ENCODE peak calls at places on chromosomes 3 and 15, in six cellular contexts. T is endodermal cell, O is pancreas, E is tibial artery, N is breast epithelium, G is neural progenitor cell. H is an unnamed sample.

GRCh38 chr3:28239108-28239507 is 2.3 kb upstream of the CMC1 start:
- DNase-seq in T (peak; percentile 59), O (no peak), E (no peak), N (no peak), G (no peak), H (no peak)

GRCh38 chr3:143016321-143016972 is 15.1 kb downstream of the U2SURP start:
- DNase-seq in T (no peak), O (no peak), E (no peak), N (no peak), G (no peak), H (no peak)

GRCh38 chr15:70160803-70161565 is 63.3 kb upstream of the TLE3 start:
- DNase-seq in T (peak; percentile 42), O (no peak), E (peak; percentile 89), N (peak; percentile 30), G (no peak), H (no peak)

GRCh38 chr3:49813497-49814174 is at the start of gene UBA7:
- DNase-seq in T (no peak), O (peak; percentile 64), E (peak; percentile 75), N (no peak), G (no peak), H (no peak)

GRCh38 chr3:17115186-17115585 is 230.4 kb downstream of the PLCL2 start:
- DNase-seq in T (no peak), O (no peak), E (no peak), N (no peak), G (no peak), H (no peak)

GRCh38 chr3:43765417-43766030 is 74.8 kb downstream of the ABHD5 start:
- DNase-seq in T (no peak), O (no peak), E (no peak), N (no peak), G (no peak), H (no peak)

GRCh38 chr3:14902719-14903118 is 44.7 kb upstream of the NR2C2 start:
- DNase-seq in T (no peak), O (no peak), E (no peak), N (no peak), G (no peak), H (no peak)

GRCh38 chr3:149703474-149703873 is 45.6 kb upstream of the WWTR1 start:
- DNase-seq in T (no peak), O (no peak), E (no peak), N (no peak), G (no peak), H (no peak)

GRCh38 chr3:126110431-126111125 is 26.7 kb upstream of the SLC41A3 start:
- DNase-seq in T (peak; percentile 17), O (no peak), E (peak; percentile 58), N (no peak), G (no peak), H (no peak)

GRCh38 chr3:176661432-176661964 is 535.8 kb downstream of the TBL1XR1 start:
- DNase-seq in T (no peak), O (no peak), E (no peak), N (no peak), G (no peak), H (no peak)

GRCh38 chr3:108118038-108118727 is 27.4 kb upstream of the CD47 start:
- DNase-seq in T (no peak), O (no peak), E (no peak), N (no peak), G (no peak), H (no peak)

GRCh38 chr3:40505599-40506462 is at the start of gene ZNF620:
- DNase-seq in T (peak; percentile 96), O (peak; percentile 94), E (peak; percentile 90), N (peak; percentile 69), G (peak; percentile 90), H (peak; percentile 93)

GRCh38 chr3:170511371-170511770 is 74.5 kb downstream of the SLC7A14 start:
- DNase-seq in T (no peak), O (no peak), E (no peak), N (no peak), G (no peak), H (no peak)

GRCh38 chr3:191094057-191094456 is 105.0 kb upstream of the OSTN start:
- DNase-seq in T (no peak), O (no peak), E (no peak), N (no peak), G (no peak), H (no peak)

GRCh38 chr15:23569513-23569912 is 4.0 kb downstream of the MKRN3 start:
- DNase-seq in T (no peak), O (no peak), E (no peak), N (no peak), G (no peak), H (no peak)

GRCh38 chr3:81585937-81586336 is 175.5 kb downstream of the GBE1 start:
- DNase-seq in T (no peak), O (no peak), E (no peak), N (no peak), G (no peak), H (no peak)

GRCh38 chr3:101849714-101850326 is 506 bp downstream of the NFKBIZ start:
- DNase-seq in T (peak; percentile 82), O (peak; percentile 87), E (peak; percentile 72), N (no peak), G (peak; percentile 74), H (no peak)

GRCh38 chr3:101850327-101851048 is 1.2 kb downstream of the NFKBIZ start:
- DNase-seq in T (no peak), O (no peak), E (no peak), N (no peak), G (peak; percentile 6), H (no peak)

GRCh38 chr3:101851833-101852232 is 2.5 kb downstream of the NFKBIZ start:
- DNase-seq in T (no peak), O (no peak), E (no peak), N (no peak), G (no peak), H (no peak)

GRCh38 chr3:101852315-101852714 is 3.0 kb downstream of the NFKBIZ start:
- DNase-seq in T (no peak), O (no peak), E (no peak), N (no peak), G (no peak), H (no peak)

GRCh38 chr3:101851072-101851471 is 1.8 kb downstream of the NFKBIZ start:
- DNase-seq in T (no peak), O (no peak), E (no peak), N (no peak), G (no peak), H (no peak)
- H3K36me3 ChIP-seq in T (peaks cover 38% of the 10 kb centered on the region), O (peaks cover 28% of the 10 kb centered on the region), E (peaks cover 61% of the 10 kb centered on the region), N (peaks cover 10% of the 10 kb centered on the region), G (peaks cover 14% of the 10 kb centered on the region), H (peaks cover 33% of the 10 kb centered on the region)

GRCh38 chr15:39488498-39488897 is 92.4 kb upstream of the THBS1 start:
- DNase-seq in T (no peak), O (no peak), E (no peak), N (no peak), G (no peak), H (no peak)

GRCh38 chr15:39491917-39492490 is 88.9 kb upstream of the THBS1 start:
- DNase-seq in T (no peak), O (no peak), E (no peak), N (no peak), G (no peak), H (no peak)

GRCh38 chr15:39493393-39494067 is 87.3 kb upstream of the THBS1 start:
- DNase-seq in T (no peak), O (no peak), E (no peak), N (no peak), G (no peak), H (no peak)

GRCh38 chr15:39494462-39494861 is 86.4 kb upstream of the THBS1 start:
- DNase-seq in T (no peak), O (no peak), E (no peak), N (no peak), G (no peak), H (no peak)

DNA sequence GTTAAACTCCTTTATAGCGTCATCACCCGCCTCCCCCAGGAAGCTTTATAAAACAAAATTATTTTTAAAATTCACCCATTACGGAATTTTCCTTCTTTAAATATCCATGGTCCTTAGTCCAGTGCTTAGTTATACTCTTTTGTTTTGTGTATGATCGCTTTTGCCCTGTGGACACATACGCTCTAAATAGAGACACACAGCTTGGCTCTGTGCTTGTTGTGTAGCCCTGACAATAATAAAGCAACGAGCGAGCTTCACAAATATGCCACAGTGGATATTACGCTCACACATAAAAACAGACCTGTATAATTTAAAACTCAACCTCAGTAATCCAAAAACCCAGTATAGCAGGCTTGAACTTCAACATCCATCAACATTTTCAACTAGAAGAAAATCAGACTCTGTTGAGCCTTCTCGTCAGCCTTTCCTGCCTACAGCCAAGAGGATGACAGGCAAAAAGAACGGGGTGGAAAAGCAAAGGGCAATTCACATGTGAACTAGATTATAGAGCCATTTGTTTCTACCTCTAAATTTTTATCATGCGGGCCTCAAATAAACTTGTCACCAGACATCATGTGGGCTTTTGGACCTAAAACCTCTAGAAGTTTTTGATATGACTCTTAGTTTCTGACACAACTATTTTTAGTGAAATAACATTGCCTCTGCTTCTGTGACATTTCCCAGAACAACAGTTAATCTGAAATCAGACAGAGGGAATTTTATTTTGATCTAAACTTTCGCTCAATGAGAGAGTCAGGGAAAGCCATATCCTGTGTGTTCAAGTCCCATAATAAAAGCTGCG is 89.6 kb upstream of the THBS1 start:
- DNase-seq in T (no peak), O (no peak), E (no peak), N (no peak), G (no peak), H (no peak)
- H3K27me3 ChIP-seq in T (no peaks in the 10 kb centered on the region), O (no peaks in the 10 kb centered on the region), E (no peaks in the 10 kb centered on the region), N (no peaks in the 10 kb centered on the region), G (no peaks in the 10 kb centered on the region), H (no peaks in the 10 kb centered on the region)

DNA sequence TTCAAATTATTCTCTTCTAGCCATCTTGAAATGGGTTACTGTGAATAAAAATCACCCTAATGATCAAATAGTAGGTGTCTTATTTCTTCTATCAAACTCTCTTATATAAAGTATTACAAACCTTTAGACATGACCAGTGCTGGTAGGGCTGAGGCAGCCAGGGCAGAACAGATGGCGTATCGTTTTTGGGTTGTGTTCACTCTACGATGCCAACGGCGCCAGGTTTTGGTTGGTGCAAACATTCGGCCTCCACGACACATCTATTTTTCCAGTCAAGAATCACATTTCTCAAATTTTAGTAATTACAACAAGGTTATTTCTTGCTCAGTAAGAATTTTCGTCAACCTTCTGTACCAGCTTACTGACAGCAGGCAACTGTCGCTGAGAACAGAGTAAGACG is 2.2 kb downstream of the RPL4 start:
- DNase-seq in T (no peak), O (no peak), E (no peak), N (no peak), G (no peak), H (no peak)
- H3K36me3 ChIP-seq in T (peaks cover 60% of the 10 kb centered on the region), O (peaks cover 33% of the 10 kb centered on the region), E (peaks cover 51% of the 10 kb centered on the region), N (peaks cover 5% of the 10 kb centered on the region), G (peaks cover 18% of the 10 kb centered on the region), H (peaks cover 71% of the 10 kb centered on the region)

DNA sequence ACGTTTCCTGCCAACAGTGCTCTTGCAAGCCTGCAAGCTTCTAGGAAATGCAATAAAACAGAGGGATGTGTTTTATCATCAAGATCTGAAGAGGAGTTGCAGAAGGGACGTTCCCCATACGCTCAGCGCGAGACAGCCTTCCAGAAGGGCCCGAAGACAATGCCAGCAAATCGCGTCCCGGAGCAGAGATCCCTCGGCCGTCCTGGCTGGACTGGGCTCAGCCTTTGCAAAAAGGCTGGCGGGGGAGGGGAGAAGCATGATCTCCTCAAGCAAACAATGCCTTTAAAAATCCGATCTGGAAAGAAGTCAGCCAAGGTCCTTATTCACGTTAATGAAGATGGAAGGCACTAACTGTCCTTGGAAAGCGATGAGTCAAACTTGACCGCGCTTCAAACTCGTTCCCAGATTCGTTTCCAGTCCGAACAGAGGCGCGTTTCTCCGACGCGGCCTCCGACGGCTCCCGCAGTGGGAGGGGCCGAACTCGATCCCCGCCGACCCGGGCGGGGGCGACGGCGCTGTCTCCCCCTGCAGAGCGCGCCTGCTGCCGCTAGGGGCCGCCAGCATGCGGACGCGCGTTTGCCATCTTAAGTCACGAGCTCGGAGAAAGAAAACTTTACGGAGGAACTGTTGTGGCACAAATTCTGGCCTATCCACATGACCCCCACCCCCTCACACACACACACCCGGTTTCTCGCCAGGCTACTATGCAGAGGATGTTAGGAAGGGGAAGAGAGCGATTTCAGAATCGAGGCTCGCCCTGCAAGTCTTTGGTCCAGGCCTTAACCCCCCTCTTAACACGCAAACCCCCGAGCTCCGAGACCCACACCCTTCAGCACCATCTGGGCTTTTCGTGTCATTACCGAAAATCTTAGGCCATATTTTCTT is 5.5 kb downstream of the BCL6 start:
- DNase-seq in T (peak; percentile 94), O (peak; percentile 81), E (peak; percentile 93), N (peak; percentile 79), G (peak; percentile 89), H (peak; percentile 84)
- H3K27me3 ChIP-seq in T (peaks cover 34% of the 10 kb centered on the region), O (no peaks in the 10 kb centered on the region), E (no peaks in the 10 kb centered on the region), N (no peaks in the 10 kb centered on the region), G (peaks cover 31% of the 10 kb centered on the region), H (no peaks in the 10 kb centered on the region)